ENCODE peak calls at places on chromosomes 6 and 20, in four cellular contexts. One of them, this sample, is unnamed.

GRCh38 chr6:50722829-50723562 is 9.7 kb downstream of the TFAP2D start:
- DNase-seq in choroid plexus epithelial cell: no peak
- DNase-seq in ovary: no peak
- DNase-seq in fibroblast of lung: no peak
- DNase-seq in this sample: no peak

GRCh38 chr20:62586799-62587198 is 55.5 kb upstream of the SLCO4A1 start:
- DNase-seq in choroid plexus epithelial cell: no peak
- DNase-seq in ovary: no peak
- DNase-seq in fibroblast of lung: no peak
- DNase-seq in this sample: no peak

GRCh38 chr6:125169058-125169457 is 15.5 kb downstream of the TPD52L1 start:
- DNase-seq in choroid plexus epithelial cell: no peak
- DNase-seq in ovary: peak; percentile 45
- DNase-seq in fibroblast of lung: peak; percentile 62
- DNase-seq in this sample: no peak

GRCh38 chr6:39847216-39847615 is 55.0 kb downstream of the DAAM2 start:
- DNase-seq in choroid plexus epithelial cell: peak; percentile 30
- DNase-seq in ovary: peak; percentile 44
- DNase-seq in fibroblast of lung: no peak
- DNase-seq in this sample: no peak

GRCh38 chr6:37714836-37715425 is 17.2 kb upstream of the MDGA1 start:
- DNase-seq in choroid plexus epithelial cell: no peak
- DNase-seq in ovary: no peak
- DNase-seq in fibroblast of lung: peak; percentile 47
- DNase-seq in this sample: no peak

GRCh38 chr6:38133932-38134703 is 314.6 kb downstream of the ZFAND3 start:
- DNase-seq in choroid plexus epithelial cell: no peak
- DNase-seq in ovary: no peak
- DNase-seq in fibroblast of lung: peak; percentile 21
- DNase-seq in this sample: no peak

GRCh38 chr6:37648465-37649330 is 49.0 kb downstream of the MDGA1 start:
- DNase-seq in choroid plexus epithelial cell: no peak
- DNase-seq in ovary: peak; percentile 18
- DNase-seq in fibroblast of lung: no peak
- DNase-seq in this sample: no peak

GRCh38 chr6:3698021-3698420 is 53.5 kb downstream of the PXDC1 start:
- DNase-seq in choroid plexus epithelial cell: peak; percentile 77
- DNase-seq in ovary: no peak
- DNase-seq in fibroblast of lung: peak; percentile 86
- DNase-seq in this sample: no peak

GRCh38 chr20:5864873-5865582 is 85.3 kb downstream of the TRMT6 start:
- DNase-seq in choroid plexus epithelial cell: peak; percentile 85
- DNase-seq in ovary: peak; percentile 43
- DNase-seq in fibroblast of lung: peak; percentile 66
- DNase-seq in this sample: peak; percentile 76

GRCh38 chr20:15842872-15843271 is 730.4 kb downstream of the KIF16B start:
- DNase-seq in choroid plexus epithelial cell: no peak
- DNase-seq in ovary: no peak
- DNase-seq in fibroblast of lung: no peak
- DNase-seq in this sample: no peak

GRCh38 chr6:138654715-138655634 is 118.6 kb upstream of the CCDC28A start:
- DNase-seq in choroid plexus epithelial cell: peak; percentile 52
- DNase-seq in ovary: no peak
- DNase-seq in fibroblast of lung: peak; percentile 70
- DNase-seq in this sample: peak; percentile 82

GRCh38 chr6:89120371-89120770 is 2.5 kb upstream of the SRSF12 start:
- DNase-seq in choroid plexus epithelial cell: no peak
- DNase-seq in ovary: no peak
- DNase-seq in fibroblast of lung: peak; percentile 44
- DNase-seq in this sample: no peak

GRCh38 chr6:142851601-142852000 is 93.4 kb downstream of the HIVEP2 start:
- DNase-seq in choroid plexus epithelial cell: no peak
- DNase-seq in ovary: no peak
- DNase-seq in fibroblast of lung: no peak
- DNase-seq in this sample: no peak

GRCh38 chr6:56804996-56805395 is 149.9 kb upstream of the BEND6 start:
- DNase-seq in choroid plexus epithelial cell: peak; percentile 77
- DNase-seq in ovary: no peak
- DNase-seq in fibroblast of lung: peak; percentile 89
- DNase-seq in this sample: peak; percentile 80

GRCh38 chr20:54510546-54511129 is 35.2 kb downstream of the DOK5 start:
- DNase-seq in choroid plexus epithelial cell: no peak
- DNase-seq in ovary: no peak
- DNase-seq in fibroblast of lung: peak; percentile 38
- DNase-seq in this sample: no peak

GRCh38 chr20:24643731-24644130 is 174.3 kb downstream of the SYNDIG1 start:
- DNase-seq in choroid plexus epithelial cell: peak; percentile 42
- DNase-seq in ovary: no peak
- DNase-seq in fibroblast of lung: no peak
- DNase-seq in this sample: no peak

GRCh38 chr6:41027799-41028617 is 11.0 kb downstream of the UNC5CL start:
- DNase-seq in choroid plexus epithelial cell: peak; percentile 65
- DNase-seq in ovary: peak; percentile 83
- DNase-seq in fibroblast of lung: peak; percentile 64
- DNase-seq in this sample: peak; percentile 63

GRCh38 chr6:30544666-30545272 is 11.5 kb downstream of the GNL1 start:
- DNase-seq in choroid plexus epithelial cell: peak; percentile 85
- DNase-seq in ovary: no peak
- DNase-seq in fibroblast of lung: peak; percentile 66
- DNase-seq in this sample: peak; percentile 76

GRCh38 chr6:43181942-43182860 is at the start of gene CUL9:
- DNase-seq in choroid plexus epithelial cell: peak; percentile 76
- DNase-seq in ovary: peak; percentile 84
- DNase-seq in fibroblast of lung: peak; percentile 68
- DNase-seq in this sample: peak; percentile 74

GRCh38 chr20:59657459-59658046 is 53.2 kb downstream of the PHACTR3 start:
- DNase-seq in choroid plexus epithelial cell: peak; percentile 1
- DNase-seq in ovary: no peak
- DNase-seq in fibroblast of lung: no peak
- DNase-seq in this sample: no peak

GRCh38 chr6:10690651-10691445 is 3.6 kb downstream of the C6orf52 start:
- DNase-seq in choroid plexus epithelial cell: no peak
- DNase-seq in ovary: no peak
- DNase-seq in fibroblast of lung: no peak
- DNase-seq in this sample: no peak

GRCh38 chr20:37363221-37364012 is 17.5 kb downstream of the SRC start:
- DNase-seq in choroid plexus epithelial cell: no peak
- DNase-seq in ovary: no peak
- DNase-seq in fibroblast of lung: no peak
- DNase-seq in this sample: no peak

GRCh38 chr6:151762817-151763216 is 44.7 kb upstream of the ESR1 start:
- DNase-seq in choroid plexus epithelial cell: no peak
- DNase-seq in ovary: no peak
- DNase-seq in fibroblast of lung: no peak
- DNase-seq in this sample: no peak

GRCh38 chr6:151765444-151765886 is 42.0 kb upstream of the ESR1 start:
- DNase-seq in choroid plexus epithelial cell: peak; percentile 94
- DNase-seq in ovary: peak; percentile 23
- DNase-seq in fibroblast of lung: peak; percentile 88
- DNase-seq in this sample: peak; percentile 98

GRCh38 chr6:151760486-151760885 is 47.0 kb upstream of the ESR1 start:
- DNase-seq in choroid plexus epithelial cell: no peak
- DNase-seq in ovary: no peak
- DNase-seq in fibroblast of lung: no peak
- DNase-seq in this sample: no peak

GRCh38 chr6:151763938-151764680 is 43.4 kb upstream of the ESR1 start:
- DNase-seq in choroid plexus epithelial cell: peak; percentile 91
- DNase-seq in ovary: peak; percentile 97
- DNase-seq in fibroblast of lung: peak; percentile 87
- DNase-seq in this sample: peak; percentile 86

GRCh38 chr6:151763303-151763702 is 44.2 kb upstream of the ESR1 start:
- DNase-seq in choroid plexus epithelial cell: peak; percentile 70
- DNase-seq in ovary: peak; percentile 27
- DNase-seq in fibroblast of lung: peak; percentile 28
- DNase-seq in this sample: no peak
- H3K4me3 ChIP-seq in choroid plexus epithelial cell: peak overlapping the region; percentile 52
- H3K4me3 ChIP-seq in ovary: peak overlapping the region; percentile 37
- H3K4me3 ChIP-seq in fibroblast of lung: peak overlapping the region; percentile 51
- H3K4me3 ChIP-seq in this sample: no peak overlapping the region

DNA sequence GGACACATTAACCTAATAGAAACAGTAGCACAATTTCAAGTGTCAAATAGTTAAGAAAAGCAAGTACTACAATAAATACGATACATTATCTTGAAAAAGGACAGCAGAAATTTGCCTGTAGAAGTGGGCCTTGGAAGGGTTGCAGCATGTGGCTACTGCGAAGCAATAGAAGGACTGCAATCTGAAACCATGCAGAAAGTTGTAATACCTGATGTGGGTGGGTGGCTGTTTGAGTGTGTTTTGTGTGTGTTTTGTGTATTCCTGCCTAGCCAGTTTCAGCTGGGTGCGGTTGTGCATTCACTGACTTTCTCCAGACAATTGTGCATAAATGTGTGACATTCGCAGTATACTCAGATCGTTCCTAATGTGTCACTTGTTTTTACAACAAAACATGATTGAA is 79.0 kb downstream of the RPP40 start:
- DNase-seq in choroid plexus epithelial cell: no peak
- DNase-seq in ovary: no peak
- DNase-seq in fibroblast of lung: no peak
- DNase-seq in this sample: no peak
- H3K4me3 ChIP-seq in choroid plexus epithelial cell: no peak overlapping the region
- H3K4me3 ChIP-seq in ovary: no peak overlapping the region
- H3K4me3 ChIP-seq in fibroblast of lung: no peak overlapping the region
- H3K4me3 ChIP-seq in this sample: no peak overlapping the region

GRCh38 chr20:50802289-50802688 is 7.4 kb downstream of the BCAS4 start:
- DNase-seq in choroid plexus epithelial cell: no peak
- DNase-seq in ovary: no peak
- DNase-seq in fibroblast of lung: no peak
- DNase-seq in this sample: no peak

GRCh38 chr20:50801747-50802125 is 6.9 kb downstream of the BCAS4 start:
- DNase-seq in choroid plexus epithelial cell: no peak
- DNase-seq in ovary: no peak
- DNase-seq in fibroblast of lung: no peak
- DNase-seq in this sample: no peak

GRCh38 chr20:50806126-50806768 is 11.4 kb downstream of the BCAS4 start:
- DNase-seq in choroid plexus epithelial cell: no peak
- DNase-seq in ovary: no peak
- DNase-seq in fibroblast of lung: no peak
- DNase-seq in this sample: no peak

GRCh38 chr20:50805349-50805684 is 10.5 kb downstream of the BCAS4 start:
- DNase-seq in choroid plexus epithelial cell: no peak
- DNase-seq in ovary: no peak
- DNase-seq in fibroblast of lung: no peak
- DNase-seq in this sample: no peak

DNA sequence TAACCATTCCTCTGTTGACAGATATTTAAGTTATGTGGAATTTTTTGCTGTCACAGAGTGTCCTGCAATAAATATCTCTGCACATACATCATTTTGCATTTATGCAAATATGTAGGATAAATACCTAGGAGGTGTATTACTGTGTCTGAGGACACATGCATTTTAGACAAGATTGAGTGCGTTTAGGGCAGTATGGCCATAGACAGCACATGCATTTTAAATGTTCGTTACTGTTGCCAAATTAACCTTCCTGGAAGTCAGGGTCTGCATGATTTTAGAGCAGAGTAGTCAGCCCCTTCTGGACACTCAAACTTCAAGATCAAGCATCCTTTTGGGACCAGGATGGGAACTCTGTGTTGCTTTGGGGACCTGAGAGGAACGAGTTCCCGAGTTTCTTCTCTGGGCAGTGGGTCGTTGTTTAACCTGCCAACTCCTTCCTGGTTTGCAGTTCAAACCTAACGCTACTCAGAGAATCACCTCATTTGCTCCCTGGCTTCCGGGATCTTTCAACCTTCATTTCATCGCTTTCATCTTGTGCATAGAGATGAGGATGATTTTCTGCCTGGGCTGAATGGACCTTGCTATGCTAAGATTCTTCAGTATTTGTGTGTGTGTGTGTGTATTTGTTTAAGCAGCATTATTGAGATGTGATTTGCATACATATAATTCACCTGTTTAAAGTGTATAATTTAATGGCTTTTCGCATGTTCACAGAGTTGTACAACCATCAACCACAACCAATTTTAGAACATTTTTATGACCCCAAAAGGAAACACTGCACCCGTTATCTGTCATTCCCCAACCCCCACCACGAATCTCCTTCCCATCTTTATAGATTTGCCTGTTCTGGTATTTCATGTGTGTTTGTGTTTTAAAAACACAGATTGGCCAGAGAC is 9.8 kb downstream of the BCAS4 start:
- DNase-seq in choroid plexus epithelial cell: no peak
- DNase-seq in ovary: no peak
- DNase-seq in fibroblast of lung: no peak
- DNase-seq in this sample: no peak
- H3K4me3 ChIP-seq in choroid plexus epithelial cell: no peak overlapping the region
- H3K4me3 ChIP-seq in ovary: no peak overlapping the region
- H3K4me3 ChIP-seq in fibroblast of lung: no peak overlapping the region
- H3K4me3 ChIP-seq in this sample: no peak overlapping the region

GRCh38 chr6:31575952-31576684 is 753 bp downstream of the TNF start:
- DNase-seq in choroid plexus epithelial cell: no peak
- DNase-seq in ovary: no peak
- DNase-seq in fibroblast of lung: no peak
- DNase-seq in this sample: no peak
- H3K4me3 ChIP-seq in choroid plexus epithelial cell: no peak overlapping the region
- H3K4me3 ChIP-seq in ovary: no peak overlapping the region
- H3K4me3 ChIP-seq in fibroblast of lung: no peak overlapping the region
- H3K4me3 ChIP-seq in this sample: no peak overlapping the region

GRCh38 chr6:169371344-169372144 is 117.9 kb upstream of the THBS2 start:
- DNase-seq in choroid plexus epithelial cell: no peak
- DNase-seq in ovary: no peak
- DNase-seq in fibroblast of lung: peak; percentile 23
- DNase-seq in this sample: no peak

GRCh38 chr6:169368200-169368599 is 114.6 kb upstream of the THBS2 start:
- DNase-seq in choroid plexus epithelial cell: no peak
- DNase-seq in ovary: no peak
- DNase-seq in fibroblast of lung: no peak
- DNase-seq in this sample: no peak

GRCh38 chr6:169370054-169370453 is 116.4 kb upstream of the THBS2 start:
- DNase-seq in choroid plexus epithelial cell: no peak
- DNase-seq in ovary: no peak
- DNase-seq in fibroblast of lung: peak; percentile 77
- DNase-seq in this sample: no peak

GRCh38 chr6:169372616-169373015 is 119.0 kb upstream of the THBS2 start:
- DNase-seq in choroid plexus epithelial cell: no peak
- DNase-seq in ovary: no peak
- DNase-seq in fibroblast of lung: no peak
- DNase-seq in this sample: no peak

DNA sequence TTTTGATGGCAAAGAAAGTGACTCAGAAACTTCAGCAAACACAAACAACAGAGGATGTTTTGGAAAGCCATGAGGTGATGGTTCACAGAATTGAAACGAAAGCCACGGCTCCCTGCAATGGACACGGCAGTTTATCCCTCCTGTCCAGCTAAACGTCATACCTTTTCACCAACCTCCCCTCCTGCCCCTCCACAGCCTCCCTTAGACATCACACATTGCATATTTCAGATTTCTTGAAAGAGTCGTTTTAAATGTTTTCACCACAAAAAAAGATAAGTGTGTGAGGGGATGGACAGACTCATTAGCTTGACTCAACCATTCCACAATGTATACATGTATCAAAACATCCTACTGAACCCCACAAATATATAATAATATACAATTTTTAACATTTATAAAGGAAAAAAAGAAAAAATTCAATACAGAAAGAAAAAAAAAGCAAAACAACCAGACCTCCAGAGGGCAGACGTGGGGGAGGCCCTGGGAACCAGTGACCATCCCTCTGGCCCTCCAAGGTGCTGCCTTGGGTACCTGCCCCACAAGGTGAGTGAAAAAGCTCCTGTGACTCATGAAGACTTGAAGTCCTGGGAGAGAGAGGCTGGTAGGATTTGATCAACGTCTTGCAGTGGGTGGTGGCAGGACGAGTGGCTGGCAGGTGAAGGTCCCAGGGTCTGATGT is 117.2 kb upstream of the THBS2 start:
- DNase-seq in choroid plexus epithelial cell: peak; percentile 22
- DNase-seq in ovary: no peak
- DNase-seq in fibroblast of lung: peak; percentile 56
- DNase-seq in this sample: no peak
- H3K4me3 ChIP-seq in choroid plexus epithelial cell: no peak overlapping the region
- H3K4me3 ChIP-seq in ovary: no peak overlapping the region
- H3K4me3 ChIP-seq in fibroblast of lung: no peak overlapping the region
- H3K4me3 ChIP-seq in this sample: no peak overlapping the region